ENCODE peak calls at places on chromosome 11, in four cellular contexts. One of them, this sample, is unnamed.

GRCh38 chr11:48025983-48026340 is 45.6 kb downstream of the PTPRJ start:
- DNase-seq in IMR-90: peak; percentile 40
- DNase-seq in neuronal stem cell: no peak
- DNase-seq in H9: no peak
- DNase-seq in this sample: no peak

GRCh38 chr11:122717264-122717867 is 61.8 kb downstream of the UBASH3B start:
- DNase-seq in IMR-90: no peak
- DNase-seq in H9: no peak
- DNase-seq in neuronal stem cell: no peak
- DNase-seq in this sample: no peak

GRCh38 chr11:82995754-82996398 is 75.8 kb downstream of the RAB30 start:
- DNase-seq in H9: no peak
- DNase-seq in IMR-90: no peak
- DNase-seq in neuronal stem cell: no peak
- DNase-seq in this sample: no peak

GRCh38 chr11:12318791-12319733 is 58.3 kb upstream of the PARVA start:
- DNase-seq in H9: no peak
- DNase-seq in IMR-90: peak; percentile 89
- DNase-seq in neuronal stem cell: no peak
- DNase-seq in this sample: no peak

GRCh38 chr11:17763703-17764102 is 29.1 kb downstream of the KCNC1 start:
- DNase-seq in IMR-90: no peak
- DNase-seq in neuronal stem cell: no peak
- DNase-seq in H9: no peak
- DNase-seq in this sample: no peak

GRCh38 chr11:19985106-19985505 is 175.2 kb downstream of the DBX1 start:
- DNase-seq in IMR-90: no peak
- DNase-seq in H9: no peak
- DNase-seq in neuronal stem cell: no peak
- DNase-seq in this sample: no peak

GRCh38 chr11:134670247-134670646 is 258.2 kb upstream of the B3GAT1 start:
- DNase-seq in H9: no peak
- DNase-seq in neuronal stem cell: no peak
- DNase-seq in IMR-90: no peak
- DNase-seq in this sample: peak; percentile 19

GRCh38 chr11:69376155-69377028 is 82.4 kb downstream of the MYEOV start:
- DNase-seq in H9: no peak
- DNase-seq in neuronal stem cell: no peak
- DNase-seq in IMR-90: no peak
- DNase-seq in this sample: no peak

GRCh38 chr11:62601114-62601363 is 626 bp downstream of the MTA2 start:
- DNase-seq in IMR-90: no peak
- DNase-seq in neuronal stem cell: no peak
- DNase-seq in H9: no peak
- DNase-seq in this sample: no peak

GRCh38 chr11:127971448-127971847 is 615.9 kb downstream of the ETS1 start:
- DNase-seq in H9: no peak
- DNase-seq in neuronal stem cell: no peak
- DNase-seq in IMR-90: no peak
- DNase-seq in this sample: no peak

GRCh38 chr11:416757-417621 is 2.2 kb upstream of the SIGIRR start:
- DNase-seq in H9: peak; percentile 89
- DNase-seq in IMR-90: no peak
- DNase-seq in neuronal stem cell: no peak
- DNase-seq in this sample: peak; percentile 34

GRCh38 chr11:129277216-129277838 is 85.2 kb upstream of the ARHGAP32 start:
- DNase-seq in H9: no peak
- DNase-seq in IMR-90: peak; percentile 20
- DNase-seq in neuronal stem cell: no peak
- DNase-seq in this sample: no peak

GRCh38 chr11:38323961-38324761 is 1726.1 kb upstream of the RAG2 start:
- DNase-seq in neuronal stem cell: no peak
- DNase-seq in H9: peak; percentile 34
- DNase-seq in IMR-90: no peak
- DNase-seq in this sample: peak; percentile 7
- H2BK5ac ChIP-seq in neuronal stem cell: no peak overlapping the region
- H2BK5ac ChIP-seq in H9: no peak overlapping the region
- H2BK5ac ChIP-seq in IMR-90: no peak overlapping the region
- H2BK5ac ChIP-seq in this sample: no peak overlapping the region

DNA sequence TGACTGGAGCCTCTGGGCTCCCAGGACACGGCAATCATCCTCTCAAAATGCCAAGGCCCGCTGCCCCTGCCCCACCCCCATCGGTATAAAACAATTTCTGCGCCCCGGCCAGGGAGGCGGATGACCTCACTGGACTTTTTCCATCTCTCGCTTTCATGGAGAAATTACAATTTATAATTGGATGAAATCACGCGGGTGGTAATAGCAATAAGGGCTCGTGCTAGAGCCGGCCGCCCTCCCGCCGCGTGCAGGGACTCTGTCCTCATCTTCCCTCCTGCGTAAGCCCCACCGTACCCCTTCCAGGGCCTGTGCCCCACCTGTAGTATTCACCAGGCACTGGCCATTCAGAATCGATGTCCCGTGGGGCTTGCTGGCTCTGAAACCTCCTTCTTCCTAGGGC is 64.5 kb downstream of the MACROD1 start:
- DNase-seq in IMR-90: no peak
- DNase-seq in neuronal stem cell: no peak
- DNase-seq in H9: no peak
- DNase-seq in this sample: no peak
- H3K4me1 ChIP-seq in IMR-90: no peaks in the 10 kb centered on the region
- H3K4me1 ChIP-seq in neuronal stem cell: peaks cover 45% of the 10 kb centered on the region
- H3K4me1 ChIP-seq in H9: no peaks in the 10 kb centered on the region
- H3K4me1 ChIP-seq in this sample: no peaks in the 10 kb centered on the region

GRCh38 chr11:70820311-70820710 is 422.0 kb downstream of the CTTN start:
- DNase-seq in IMR-90: no peak
- DNase-seq in neuronal stem cell: no peak
- DNase-seq in H9: no peak
- DNase-seq in this sample: no peak
- H2AK5ac ChIP-seq in IMR-90: no peak overlapping the region
- H2AK5ac ChIP-seq in neuronal stem cell: peak overlapping the region; percentile 64
- H2AK5ac ChIP-seq in H9: no peak overlapping the region
- H2AK5ac ChIP-seq in this sample: no peak overlapping the region

DNA sequence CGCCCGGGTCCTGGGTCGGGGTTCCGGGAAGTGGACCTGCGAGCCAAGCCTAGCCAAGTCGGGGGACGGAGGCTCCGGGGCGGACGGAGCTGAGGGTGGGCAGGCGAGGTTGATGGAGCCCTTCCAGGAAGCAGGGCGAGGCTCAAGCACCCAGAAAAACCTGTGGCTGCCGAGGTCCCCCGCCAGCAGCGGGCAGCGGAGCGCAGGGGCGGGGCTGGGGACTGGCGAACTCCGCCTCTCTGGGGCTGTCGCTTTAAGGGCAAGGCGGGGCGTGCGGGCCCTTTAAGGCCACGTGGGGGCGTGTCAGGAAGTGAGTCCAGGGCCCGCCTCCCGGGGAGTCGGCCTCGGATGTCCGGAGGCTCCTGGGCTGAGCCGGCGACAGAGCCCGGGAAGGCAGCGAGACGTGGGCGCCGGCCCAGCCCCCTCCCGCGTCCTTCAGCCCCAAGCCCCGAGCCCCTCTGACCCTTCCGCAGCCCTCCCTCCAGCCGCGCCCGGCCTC is at the start of gene SLC35C1:
- DNase-seq in H9: peak; percentile 96
- DNase-seq in IMR-90: peak; percentile 90
- DNase-seq in neuronal stem cell: peak; percentile 91
- DNase-seq in this sample: peak; percentile 98
- H2BK5ac ChIP-seq in H9: no peak within 1 kb of the TSS
- H2BK5ac ChIP-seq in IMR-90: peak within 1 kb of the TSS; percentile 85
- H2BK5ac ChIP-seq in neuronal stem cell: peak within 1 kb of the TSS; percentile 77
- H2BK5ac ChIP-seq in this sample: no peak within 1 kb of the TSS

DNA sequence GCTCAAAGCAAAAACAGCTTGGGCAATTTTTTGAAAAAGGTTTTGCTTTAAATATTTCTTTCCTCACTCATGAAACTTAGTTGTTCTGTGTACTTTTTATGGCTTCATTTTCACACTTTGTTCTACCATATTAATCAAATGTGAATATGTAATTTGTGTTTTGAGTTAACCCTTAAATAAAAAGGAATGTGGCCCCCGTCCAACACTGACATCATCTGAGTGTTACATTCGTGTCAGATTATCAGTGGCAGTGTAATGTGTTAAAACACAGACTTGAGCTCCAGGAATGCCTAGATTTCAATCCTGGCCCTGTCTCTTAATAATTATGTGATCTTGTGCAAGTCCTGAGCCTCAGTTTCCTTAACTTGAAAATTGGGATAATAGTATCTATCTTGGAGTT is 5.6 kb downstream of the RTN3 start:
- DNase-seq in IMR-90: no peak
- DNase-seq in H9: no peak
- DNase-seq in neuronal stem cell: no peak
- DNase-seq in this sample: no peak
- H3K4me1 ChIP-seq in IMR-90: peaks cover 6% of the 10 kb centered on the region
- H3K4me1 ChIP-seq in H9: no peaks in the 10 kb centered on the region
- H3K4me1 ChIP-seq in neuronal stem cell: peaks cover 8% of the 10 kb centered on the region
- H3K4me1 ChIP-seq in this sample: no peaks in the 10 kb centered on the region

GRCh38 chr11:10326080-10326964 is 21.4 kb downstream of the ADM start:
- DNase-seq in IMR-90: no peak
- DNase-seq in H9: no peak
- DNase-seq in neuronal stem cell: no peak
- DNase-seq in this sample: no peak
- H2AK5ac ChIP-seq in IMR-90: peak overlapping the region; percentile 87
- H2AK5ac ChIP-seq in H9: no peak overlapping the region
- H2AK5ac ChIP-seq in neuronal stem cell: no peak overlapping the region
- H2AK5ac ChIP-seq in this sample: no peak overlapping the region

GRCh38 chr11:61480936-61481335 is 27.6 kb upstream of the LRRC10B start:
- DNase-seq in IMR-90: no peak
- DNase-seq in neuronal stem cell: peak; percentile 93
- DNase-seq in H9: peak; percentile 95
- DNase-seq in this sample: peak; percentile 97
- H2BK5ac ChIP-seq in IMR-90: no peak overlapping the region
- H2BK5ac ChIP-seq in neuronal stem cell: no peak overlapping the region
- H2BK5ac ChIP-seq in H9: no peak overlapping the region
- H2BK5ac ChIP-seq in this sample: no peak overlapping the region

This sample was measured in mesendoderm.